ENCODE peak calls at places on chromosomes 11 and 22, in six cellular contexts. Q, C, J, A, B and R are unnamed samples.

GRCh38 chr22:30460147-30460546 is 11.7 kb downstream of the SEC14L3 start:
- DNase-seq in Q (peak), C (no peak), J (peak), A (no peak), B (no peak), R (no peak)

GRCh38 chr11:126337121-126337471 is 18.4 kb upstream of the ST3GAL4 start:
- DNase-seq in Q (no peak), C (no peak), J (no peak), A (peak), B (no peak), R (no peak)

GRCh38 chr11:72405009-72405408 is 29.3 kb downstream of the CLPB start:
- DNase-seq in Q (no peak), C (no peak), J (no peak), A (no peak), B (no peak), R (no peak)

GRCh38 chr11:27381238-27381666 is 18.2 kb upstream of the CCDC34 start:
- DNase-seq in Q (no peak), C (no peak), J (no peak), A (no peak), B (no peak), R (no peak)

GRCh38 chr22:17946691-17947367 is 77.5 kb downstream of the MICAL3 start:
- DNase-seq in Q (no peak), C (no peak), J (peak), A (peak), B (no peak), R (no peak)

GRCh38 chr11:45795379-45795778 is 9.6 kb upstream of the SLC35C1 start:
- DNase-seq in Q (no peak), C (no peak), J (no peak), A (no peak), B (no peak), R (no peak)

GRCh38 chr22:41891407-41891806 is 23.5 kb downstream of the SHISA8 start:
- DNase-seq in Q (no peak), C (no peak), J (no peak), A (no peak), B (no peak), R (no peak)

GRCh38 chr22:39954584-39955055 is 5.6 kb upstream of the TMA7B start:
- DNase-seq in Q (peak), C (peak), J (no peak), A (no peak), B (peak), R (no peak)

GRCh38 chr11:4484310-4484709 is 1.9 kb downstream of the OR52K1 start:
- DNase-seq in Q (peak), C (no peak), J (no peak), A (no peak), B (no peak), R (no peak)

GRCh38 chr22:41650821-41651220 is 29.7 kb downstream of the XRCC6 start:
- DNase-seq in Q (no peak), C (no peak), J (no peak), A (no peak), B (no peak), R (no peak)

GRCh38 chr11:46896719-46897406 is 21.5 kb downstream of the LRP4 start:
- DNase-seq in Q (peak), C (peak), J (no peak), A (peak), B (peak), R (no peak)

GRCh38 chr11:125105921-125106320 is 5.5 kb downstream of the TMEM218 start:
- DNase-seq in Q (no peak), C (peak), J (no peak), A (no peak), B (peak), R (no peak)

GRCh38 chr11:59756845-59757244 is 1.7 kb downstream of the STX3 start:
- DNase-seq in Q (peak), C (peak), J (peak), A (peak), B (no peak), R (no peak)

GRCh38 chr11:78295991-78296930 is 107.5 kb downstream of the USP35 start:
- DNase-seq in Q (no peak), C (no peak), J (no peak), A (peak), B (no peak), R (no peak)

GRCh38 chr11:81970886-81971285 is 762.8 kb downstream of the FAM181B start:
- DNase-seq in Q (no peak), C (no peak), J (no peak), A (no peak), B (no peak), R (no peak)

GRCh38 chr11:122711831-122712378 is 56.4 kb downstream of the UBASH3B start:
- DNase-seq in Q (peak), C (peak), J (no peak), A (peak), B (no peak), R (no peak)

DNA sequence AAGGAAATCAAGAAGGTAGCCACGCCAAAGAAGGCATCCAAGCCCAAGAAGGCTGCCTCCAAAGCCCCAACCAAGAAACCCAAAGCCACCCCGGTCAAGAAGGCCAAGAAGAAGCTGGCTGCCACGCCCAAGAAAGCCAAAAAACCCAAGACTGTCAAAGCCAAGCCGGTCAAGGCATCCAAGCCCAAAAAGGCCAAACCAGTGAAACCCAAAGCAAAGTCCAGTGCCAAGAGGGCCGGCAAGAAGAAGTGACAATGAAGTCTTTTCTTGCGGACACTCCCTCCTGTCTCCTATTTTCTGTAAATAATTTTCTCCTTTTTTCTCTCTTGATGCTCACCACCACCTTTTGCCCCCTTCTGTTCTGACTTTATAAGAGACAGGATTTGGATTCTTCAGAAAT is 1.9 kb upstream of the GCAT start:
- DNase-seq in Q (no peak), C (no peak), J (no peak), A (no peak), B (no peak), R (no peak)
- H3K4me3 ChIP-seq in Q (peak), C (peak), J (peak), A (no peak), B (peak), R (peak)

DNA sequence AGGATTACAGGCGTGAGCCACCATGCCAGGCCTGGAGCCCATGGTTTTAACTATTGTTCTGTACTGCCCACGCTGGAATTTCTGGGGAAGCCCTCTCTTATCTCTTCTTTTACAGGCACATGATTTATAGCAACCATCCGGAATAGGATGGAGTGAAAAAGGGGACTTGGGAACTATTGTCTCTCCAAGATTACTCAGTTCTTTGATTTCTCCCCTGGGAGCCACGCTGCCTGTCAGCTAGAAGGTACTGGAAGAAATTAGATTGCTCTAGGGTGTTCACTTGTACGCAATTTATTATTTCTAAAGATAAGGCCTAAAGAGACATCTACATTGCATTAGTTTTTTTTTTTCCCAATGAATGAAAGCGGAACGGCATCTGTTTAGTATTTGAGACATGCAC is 65.6 kb upstream of the PTPRJ start:
- DNase-seq in Q (no peak), C (no peak), J (no peak), A (no peak), B (no peak), R (no peak)
- H3K4me3 ChIP-seq in Q (no peak), C (no peak), J (no peak), A (no peak), B (no peak), R (no peak)

DNA sequence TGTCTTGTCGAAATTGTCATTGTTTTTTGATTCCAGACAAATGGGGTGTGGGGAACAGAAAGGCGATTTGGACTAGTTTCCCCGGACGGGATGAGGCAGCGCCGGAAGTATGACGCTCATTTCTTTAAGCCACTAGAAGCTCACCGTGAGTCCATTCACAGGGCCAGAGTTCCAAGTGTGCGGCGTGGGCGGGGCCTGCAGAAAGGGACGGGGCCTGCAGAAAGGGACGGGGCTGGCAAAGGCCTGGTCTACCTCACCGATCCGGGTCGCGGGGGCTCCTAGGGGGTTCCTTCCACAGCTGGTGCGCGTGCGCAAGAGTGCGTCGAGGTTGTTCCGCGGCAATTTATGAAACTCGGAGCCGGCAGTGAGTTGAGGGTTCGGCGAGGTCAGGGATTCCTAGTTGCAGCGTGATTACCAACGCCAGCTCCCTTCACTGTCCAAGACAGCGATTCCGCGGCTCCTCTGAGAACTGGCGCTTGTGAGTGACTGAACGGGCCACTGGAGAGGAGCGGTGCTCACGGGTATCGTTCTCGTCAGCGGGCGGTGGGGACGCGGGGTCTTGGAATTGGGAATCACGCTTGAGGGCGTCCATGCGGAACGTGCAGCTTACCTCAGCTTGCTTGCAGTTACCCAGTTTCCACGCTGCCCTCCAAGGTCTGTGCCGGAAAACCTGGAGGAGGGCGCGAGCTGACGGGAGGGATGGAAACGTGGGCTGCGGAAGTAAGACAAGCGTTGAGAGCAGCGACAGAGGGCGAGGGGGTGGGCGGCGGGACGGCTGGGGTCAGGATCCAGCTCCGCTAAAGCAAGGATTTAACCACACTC is at the start of gene ZNF215:
- DNase-seq in Q (peak), C (peak), J (peak), A (no peak), B (peak), R (peak)
- H3K4me3 ChIP-seq in Q (peak), C (peak), J (peak), A (no peak), B (peak), R (peak)

DNA sequence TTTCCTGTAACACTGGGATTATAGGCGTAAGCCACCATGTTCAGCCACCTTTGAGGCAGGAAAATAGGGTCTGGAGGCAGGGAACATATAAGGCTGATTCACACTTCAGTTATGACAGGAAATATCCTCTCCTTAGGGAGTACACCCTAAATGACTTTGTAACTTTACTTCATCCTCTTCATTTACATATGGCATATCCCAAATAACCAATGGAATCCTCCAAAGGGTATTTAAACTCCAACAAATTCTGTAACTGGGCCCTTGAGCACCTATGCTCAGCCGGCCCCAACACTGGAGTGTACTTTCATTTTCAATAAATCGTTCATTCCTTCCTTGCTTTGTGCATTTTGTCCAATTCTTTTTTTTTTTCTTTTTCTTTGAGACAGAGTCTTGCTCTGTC is 1.6 kb upstream of the KAT5 start:
- DNase-seq in Q (no peak), C (no peak), J (no peak), A (peak), B (no peak), R (no peak)
- H3K4me3 ChIP-seq in Q (no peak), C (peak), J (no peak), A (no peak), B (no peak), R (no peak)

DNA sequence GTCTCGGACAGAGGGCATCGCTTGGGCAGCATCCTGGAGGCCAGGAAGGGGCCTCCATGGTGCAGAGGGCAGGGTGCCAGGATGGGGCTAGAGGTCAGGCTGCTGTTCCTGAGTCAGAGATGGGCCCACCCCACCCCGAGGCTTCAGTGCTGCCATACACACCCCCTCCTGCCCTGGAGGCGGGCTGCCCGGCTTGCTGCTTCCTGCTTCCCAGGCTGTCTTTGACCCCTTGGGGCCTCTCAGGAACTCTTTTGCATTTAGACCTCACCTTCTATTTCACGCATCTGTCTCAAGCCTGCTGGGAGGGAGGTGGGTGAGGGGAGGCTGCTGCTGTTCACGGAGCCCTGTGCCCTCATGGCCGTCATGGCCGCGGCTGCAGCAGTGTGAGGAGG is 6.6 kb upstream of the GRAMD4 start:
- DNase-seq in Q (no peak), C (peak), J (no peak), A (peak), B (peak), R (no peak)
- H3K4me3 ChIP-seq in Q (no peak), C (no peak), J (no peak), A (peak), B (no peak), R (no peak)

GRCh38 chr11:43360361-43361032 is 1.8 kb downstream of the TTC17 start:
- DNase-seq in Q (no peak), C (peak), J (no peak), A (peak), B (peak), R (no peak)
- H3K4me3 ChIP-seq in Q (peak), C (peak), J (no peak), A (peak), B (peak), R (peak)

GRCh38 chr11:5622802-5623201 is 2.0 kb upstream of the TRIM34 start:
- DNase-seq in Q (no peak), C (no peak), J (no peak), A (no peak), B (no peak), R (no peak)

GRCh38 chr11:5624489-5625278 is at the start of gene TRIM34:
- DNase-seq in Q (peak), C (peak), J (peak), A (peak), B (peak), R (no peak)

GRCh38 chr11:5626191-5626590 is 1.4 kb downstream of the TRIM34 start:
- DNase-seq in Q (no peak), C (peak), J (no peak), A (no peak), B (peak), R (no peak)

GRCh38 chr11:5621580-5621979 is 3.2 kb upstream of the TRIM34 start:
- DNase-seq in Q (no peak), C (no peak), J (no peak), A (no peak), B (no peak), R (no peak)

GRCh38 chr11:5625281-5625680 is 480 bp downstream of the TRIM34 start:
- DNase-seq in Q (no peak), C (no peak), J (no peak), A (no peak), B (no peak), R (no peak)
- H3K4me3 ChIP-seq in Q (peak), C (peak), J (peak), A (peak), B (peak), R (peak)